ENCODE peak calls at places on chromosomes 7 and 10, in nine cellular contexts. Y is heart right ventricle, H is upper lobe of right lung, P is body of pancreas, F is aorta, L is psoas muscle, B is heart left ventricle, Q is lower lobe of right lung, S is K562. K is an unnamed sample.

GRCh38 chr7:138027100-138027499 is 25.2 kb upstream of the CREB3L2 start:
- ATAC-seq in Y (no peak), H (no peak), P (no peak), F (no peak), L (no peak), B (no peak), Q (no peak), S (no peak), K (no peak)

GRCh38 chr7:135859548-135859947 is 110.9 kb upstream of the FAM180A start:
- ATAC-seq in Y (no peak), H (no peak), P (no peak), F (no peak), L (no peak), B (no peak), Q (no peak), S (no peak), K (no peak)

GRCh38 chr7:23617482-23617881 is 20.3 kb downstream of the CCDC126 start:
- ATAC-seq in Y (no peak), H (no peak), P (no peak), F (no peak), L (no peak), B (no peak), Q (no peak), S (no peak), K (no peak)

GRCh38 chr10:73875139-73875475 is 752 bp upstream of the CAMK2G start:
- ATAC-seq in Y (no peak), H (no peak), P (no peak), F (no peak), L (no peak), B (no peak), Q (no peak), S (no peak), K (no peak)

GRCh38 chr10:26939290-26939956 is 78.7 kb upstream of the ABI1 start:
- ATAC-seq in Y (no peak), H (peak; percentile 47), P (no peak), F (peak; percentile 70), L (peak; percentile 75), B (no peak), Q (peak; percentile 36), S (no peak), K (no peak)

GRCh38 chr7:130998993-130999602 is 265.1 kb upstream of the KLF14 start:
- ATAC-seq in Y (no peak), H (no peak), P (no peak), F (peak; percentile 4), L (no peak), B (no peak), Q (no peak), S (no peak), K (no peak)

GRCh38 chr7:33357846-33358245 is 228.5 kb downstream of the BBS9 start:
- ATAC-seq in Y (no peak), H (no peak), P (no peak), F (no peak), L (no peak), B (no peak), Q (no peak), S (no peak), K (no peak)

GRCh38 chr7:158868754-158869410 is 12.5 kb downstream of the DYNC2I1 start:
- ATAC-seq in Y (no peak), H (no peak), P (no peak), F (no peak), L (no peak), B (no peak), Q (no peak), S (no peak), K (no peak)

GRCh38 chr10:79884006-79884405 is 57.5 kb downstream of the NUTM2E start:
- ATAC-seq in Y (no peak), H (no peak), P (no peak), F (no peak), L (no peak), B (no peak), Q (no peak), S (no peak), K (no peak)

GRCh38 chr7:143248781-143249354 is 14.4 kb upstream of the GSTK1 start:
- ATAC-seq in Y (no peak), H (peak; percentile 47), P (no peak), F (no peak), L (no peak), B (no peak), Q (no peak), S (peak; percentile 20), K (no peak)

GRCh38 chr10:59991661-59992060 is 85.3 kb upstream of the CCDC6 start:
- ATAC-seq in Y (peak; percentile 98), H (peak; percentile 97), P (peak; percentile 83), F (peak; percentile 65), L (no peak), B (peak; percentile 84), Q (peak; percentile 97), S (peak; percentile 32), K (peak; percentile 88)

GRCh38 chr7:29019275-29019820 is 61.2 kb upstream of the TRIL start:
- ATAC-seq in Y (peak; percentile 63), H (no peak), P (no peak), F (no peak), L (peak; percentile 72), B (peak; percentile 64), Q (no peak), S (peak; percentile 25), K (no peak)

GRCh38 chr7:47852330-47853245 is 95.7 kb downstream of the PKD1L1 start:
- ATAC-seq in Y (peak; percentile 27), H (peak; percentile 43), P (no peak), F (no peak), L (no peak), B (peak; percentile 34), Q (no peak), S (peak; percentile 57), K (no peak)

GRCh38 chr10:63887026-63887589 is 365.9 kb downstream of the REEP3 start:
- ATAC-seq in Y (peak; percentile 10), H (peak; percentile 38), P (peak; percentile 70), F (no peak), L (no peak), B (no peak), Q (no peak), S (peak; percentile 99), K (no peak)

GRCh38 chr7:100825760-100826545 is 1.4 kb downstream of the EPHB4 start:
- ATAC-seq in Y (no peak), H (peak; percentile 5), P (no peak), F (no peak), L (no peak), B (no peak), Q (peak; percentile 4), S (peak; percentile 57), K (no peak)

GRCh38 chr7:133051066-133051465 is 30.8 kb downstream of the CHCHD3 start:
- ATAC-seq in Y (no peak), H (peak; percentile 29), P (no peak), F (peak; percentile 27), L (peak; percentile 46), B (peak; percentile 56), Q (no peak), S (peak; percentile 98), K (no peak)
- H3K27ac ChIP-seq in Y (peak overlapping the region; percentile 78), H (no peak overlapping the region), P (no peak overlapping the region), F (no peak overlapping the region), L (peak overlapping the region; percentile 76), B (no peak overlapping the region), Q (no peak overlapping the region), S (no peak overlapping the region), K (no peak overlapping the region)

GRCh38 chr10:47259521-47259920 is 40.5 kb upstream of the GDF10 start:
- ATAC-seq in Y (no peak), H (no peak), P (no peak), F (no peak), L (no peak), B (no peak), Q (no peak), S (no peak), K (no peak)

GRCh38 chr10:47261556-47261955 is 38.4 kb upstream of the GDF10 start:
- ATAC-seq in Y (no peak), H (no peak), P (no peak), F (no peak), L (no peak), B (no peak), Q (no peak), S (no peak), K (no peak)

GRCh38 chr10:47262606-47263295 is 37.2 kb upstream of the GDF10 start:
- ATAC-seq in Y (no peak), H (no peak), P (no peak), F (no peak), L (no peak), B (no peak), Q (no peak), S (no peak), K (no peak)

GRCh38 chr10:47260505-47261111 is 39.4 kb upstream of the GDF10 start:
- ATAC-seq in Y (peak; percentile 81), H (no peak), P (no peak), F (no peak), L (no peak), B (peak; percentile 86), Q (no peak), S (peak; percentile 90), K (no peak)

GRCh38 chr10:47261121-47261520 is 38.9 kb upstream of the GDF10 start:
- ATAC-seq in Y (no peak), H (no peak), P (no peak), F (no peak), L (no peak), B (no peak), Q (no peak), S (no peak), K (no peak)
- H3K4me1 ChIP-seq in Y (no peaks in the 10 kb centered on the region), H (no peaks in the 10 kb centered on the region), P (peaks cover 8% of the 10 kb centered on the region), F (no peaks in the 10 kb centered on the region), L (no peaks in the 10 kb centered on the region), B (no peaks in the 10 kb centered on the region), Q (no peaks in the 10 kb centered on the region), S (no peaks in the 10 kb centered on the region), K (no peaks in the 10 kb centered on the region)

DNA sequence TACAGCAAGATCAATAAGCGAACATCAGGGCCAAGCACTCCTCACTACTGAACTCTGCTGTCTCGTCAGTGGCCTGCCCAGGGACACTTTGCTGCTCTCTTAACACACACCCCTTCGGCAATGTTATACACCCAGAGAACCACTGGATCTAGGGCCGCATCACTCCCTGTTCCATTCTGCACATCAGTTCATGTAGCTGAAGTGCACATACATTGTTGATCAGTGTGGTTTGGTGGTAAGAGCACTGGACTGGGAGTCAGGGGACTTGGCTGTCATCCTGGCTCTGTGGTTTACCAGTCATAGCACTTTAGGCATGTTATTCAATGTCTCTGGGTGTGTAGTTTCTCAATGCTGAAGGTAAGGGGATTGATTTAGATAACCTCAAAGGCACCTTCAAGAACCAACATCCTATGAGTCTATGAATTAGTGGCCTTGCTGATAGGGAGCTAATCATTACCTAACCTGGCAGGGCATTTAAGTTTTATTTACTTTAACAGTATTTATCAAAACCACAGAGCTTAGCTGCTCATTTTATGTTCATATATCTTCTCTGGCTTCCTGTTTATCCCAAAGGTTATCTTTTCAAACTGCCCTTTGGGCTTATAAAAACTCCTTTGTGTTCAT is 24.8 kb downstream of the DUSP5 start:
- ATAC-seq in Y (no peak), H (no peak), P (peak; percentile 93), F (no peak), L (no peak), B (no peak), Q (no peak), S (no peak), K (no peak)
- H3K27ac ChIP-seq in Y (no peak overlapping the region), H (no peak overlapping the region), P (peak overlapping the region; percentile 50), F (no peak overlapping the region), L (no peak overlapping the region), B (no peak overlapping the region), Q (no peak overlapping the region), S (no peak overlapping the region), K (no peak overlapping the region)

DNA sequence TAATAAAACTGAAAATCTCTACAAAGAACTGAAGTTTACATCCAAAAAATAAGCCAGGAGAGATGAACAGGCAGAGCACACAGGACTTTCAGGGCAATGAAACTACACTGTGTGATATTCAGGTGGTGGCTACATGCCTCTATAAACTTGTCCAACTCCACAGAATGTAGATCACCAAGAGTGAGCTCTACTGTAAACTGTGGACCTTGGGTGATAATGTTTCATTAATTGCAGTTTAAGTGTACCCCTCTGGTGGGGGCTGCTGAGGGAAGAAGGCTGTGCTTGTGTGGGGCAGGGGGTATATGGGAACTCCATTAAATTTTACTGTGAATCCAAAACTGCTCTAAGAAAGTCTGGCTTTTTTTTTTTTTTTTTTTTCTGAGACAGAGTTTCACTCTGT is 22.7 kb downstream of the YWHAG start:
- ATAC-seq in Y (no peak), H (no peak), P (no peak), F (no peak), L (no peak), B (no peak), Q (no peak), S (peak; percentile 17), K (no peak)
- H3K4me1 ChIP-seq in Y (no peaks in the 10 kb centered on the region), H (peaks cover 41% of the 10 kb centered on the region), P (peaks cover 78% of the 10 kb centered on the region), F (peaks cover 9% of the 10 kb centered on the region), L (peaks cover 90% of the 10 kb centered on the region), B (peaks cover 82% of the 10 kb centered on the region), Q (peaks cover 66% of the 10 kb centered on the region), S (peaks cover 23% of the 10 kb centered on the region), K (peaks cover 7% of the 10 kb centered on the region)